ENCODE peak calls at places on chromosomes 12 and 14, in ten cellular contexts. One of them, this sample, is unnamed. For H3K27me3, the result is how much of the 10 kb centered on the place peaks cover.

GRCh38 chr12:119786539-119786938 is 90.6 kb downstream of the CIT start:
- DNase-seq in PC-3: no peak
- DNase-seq in breast epithelium: no peak
- DNase-seq in uterus: no peak
- DNase-seq in esophagus muscularis mucosa: no peak
- DNase-seq in naive thymus-derived CD4-positive, alpha-beta T cell: no peak
- DNase-seq in suprapubic skin: no peak
- DNase-seq in brain microvascular endothelial cell: no peak
- DNase-seq in adrenal gland: peak
- DNase-seq in neural progenitor cell: no peak
- DNase-seq in this sample: no peak

GRCh38 chr14:29820785-29821184 is 106.9 kb downstream of the PRKD1 start:
- DNase-seq in PC-3: no peak
- DNase-seq in breast epithelium: no peak
- DNase-seq in uterus: no peak
- DNase-seq in esophagus muscularis mucosa: no peak
- DNase-seq in naive thymus-derived CD4-positive, alpha-beta T cell: no peak
- DNase-seq in suprapubic skin: no peak
- DNase-seq in brain microvascular endothelial cell: no peak
- DNase-seq in adrenal gland: no peak
- DNase-seq in neural progenitor cell: no peak
- DNase-seq in this sample: no peak

GRCh38 chr12:21065845-21066244 is 65.1 kb upstream of the SLCO1B1 start:
- DNase-seq in PC-3: peak
- DNase-seq in breast epithelium: no peak
- DNase-seq in uterus: no peak
- DNase-seq in esophagus muscularis mucosa: no peak
- DNase-seq in naive thymus-derived CD4-positive, alpha-beta T cell: no peak
- DNase-seq in suprapubic skin: no peak
- DNase-seq in brain microvascular endothelial cell: peak
- DNase-seq in adrenal gland: no peak
- DNase-seq in neural progenitor cell: peak
- DNase-seq in this sample: no peak

GRCh38 chr14:73661872-73662271 is 17.1 kb downstream of the DNAL1 start:
- DNase-seq in PC-3: no peak
- DNase-seq in breast epithelium: no peak
- DNase-seq in uterus: no peak
- DNase-seq in esophagus muscularis mucosa: no peak
- DNase-seq in naive thymus-derived CD4-positive, alpha-beta T cell: no peak
- DNase-seq in suprapubic skin: no peak
- DNase-seq in brain microvascular endothelial cell: no peak
- DNase-seq in adrenal gland: no peak
- DNase-seq in neural progenitor cell: no peak
- DNase-seq in this sample: no peak

GRCh38 chr12:91432079-91432478 is 249.5 kb upstream of the DCN start:
- DNase-seq in PC-3: no peak
- DNase-seq in breast epithelium: no peak
- DNase-seq in uterus: no peak
- DNase-seq in esophagus muscularis mucosa: no peak
- DNase-seq in naive thymus-derived CD4-positive, alpha-beta T cell: no peak
- DNase-seq in suprapubic skin: no peak
- DNase-seq in brain microvascular endothelial cell: peak
- DNase-seq in adrenal gland: no peak
- DNase-seq in neural progenitor cell: peak
- DNase-seq in this sample: no peak

GRCh38 chr14:59126714-59127436 is 61.6 kb upstream of the DAAM1 start:
- DNase-seq in PC-3: peak
- DNase-seq in breast epithelium: peak
- DNase-seq in uterus: no peak
- DNase-seq in esophagus muscularis mucosa: no peak
- DNase-seq in naive thymus-derived CD4-positive, alpha-beta T cell: peak
- DNase-seq in suprapubic skin: no peak
- DNase-seq in brain microvascular endothelial cell: peak
- DNase-seq in adrenal gland: peak
- DNase-seq in neural progenitor cell: peak
- DNase-seq in this sample: peak

GRCh38 chr12:108649668-108650067 is 16.0 kb upstream of the SELPLG start:
- DNase-seq in PC-3: peak
- DNase-seq in breast epithelium: peak
- DNase-seq in uterus: no peak
- DNase-seq in esophagus muscularis mucosa: no peak
- DNase-seq in naive thymus-derived CD4-positive, alpha-beta T cell: no peak
- DNase-seq in suprapubic skin: no peak
- DNase-seq in brain microvascular endothelial cell: peak
- DNase-seq in adrenal gland: no peak
- DNase-seq in neural progenitor cell: no peak
- DNase-seq in this sample: no peak

GRCh38 chr12:1604464-1604863 is 10.1 kb upstream of the FBXL14 start:
- DNase-seq in PC-3: no peak
- DNase-seq in breast epithelium: no peak
- DNase-seq in uterus: no peak
- DNase-seq in esophagus muscularis mucosa: no peak
- DNase-seq in naive thymus-derived CD4-positive, alpha-beta T cell: no peak
- DNase-seq in suprapubic skin: no peak
- DNase-seq in brain microvascular endothelial cell: no peak
- DNase-seq in adrenal gland: no peak
- DNase-seq in neural progenitor cell: no peak
- DNase-seq in this sample: no peak

GRCh38 chr12:124188059-124188458 is 106.8 kb upstream of the RFLNA start:
- DNase-seq in PC-3: no peak
- DNase-seq in breast epithelium: no peak
- DNase-seq in uterus: no peak
- DNase-seq in esophagus muscularis mucosa: no peak
- DNase-seq in naive thymus-derived CD4-positive, alpha-beta T cell: no peak
- DNase-seq in suprapubic skin: no peak
- DNase-seq in brain microvascular endothelial cell: no peak
- DNase-seq in adrenal gland: no peak
- DNase-seq in neural progenitor cell: no peak
- DNase-seq in this sample: no peak

GRCh38 chr12:124183172-124183571 is 111.7 kb upstream of the RFLNA start:
- DNase-seq in PC-3: no peak
- DNase-seq in breast epithelium: no peak
- DNase-seq in uterus: no peak
- DNase-seq in esophagus muscularis mucosa: no peak
- DNase-seq in naive thymus-derived CD4-positive, alpha-beta T cell: no peak
- DNase-seq in suprapubic skin: no peak
- DNase-seq in brain microvascular endothelial cell: no peak
- DNase-seq in adrenal gland: no peak
- DNase-seq in neural progenitor cell: no peak
- DNase-seq in this sample: no peak

GRCh38 chr12:124188561-124189405 is 106.1 kb upstream of the RFLNA start:
- DNase-seq in PC-3: peak
- DNase-seq in breast epithelium: no peak
- DNase-seq in uterus: no peak
- DNase-seq in esophagus muscularis mucosa: no peak
- DNase-seq in naive thymus-derived CD4-positive, alpha-beta T cell: no peak
- DNase-seq in suprapubic skin: no peak
- DNase-seq in brain microvascular endothelial cell: no peak
- DNase-seq in adrenal gland: peak
- DNase-seq in neural progenitor cell: no peak
- DNase-seq in this sample: no peak

GRCh38 chr12:124185970-124186686 is 108.8 kb upstream of the RFLNA start:
- DNase-seq in PC-3: no peak
- DNase-seq in breast epithelium: no peak
- DNase-seq in uterus: no peak
- DNase-seq in esophagus muscularis mucosa: no peak
- DNase-seq in naive thymus-derived CD4-positive, alpha-beta T cell: no peak
- DNase-seq in suprapubic skin: no peak
- DNase-seq in brain microvascular endothelial cell: no peak
- DNase-seq in adrenal gland: no peak
- DNase-seq in neural progenitor cell: peak
- DNase-seq in this sample: no peak

DNA sequence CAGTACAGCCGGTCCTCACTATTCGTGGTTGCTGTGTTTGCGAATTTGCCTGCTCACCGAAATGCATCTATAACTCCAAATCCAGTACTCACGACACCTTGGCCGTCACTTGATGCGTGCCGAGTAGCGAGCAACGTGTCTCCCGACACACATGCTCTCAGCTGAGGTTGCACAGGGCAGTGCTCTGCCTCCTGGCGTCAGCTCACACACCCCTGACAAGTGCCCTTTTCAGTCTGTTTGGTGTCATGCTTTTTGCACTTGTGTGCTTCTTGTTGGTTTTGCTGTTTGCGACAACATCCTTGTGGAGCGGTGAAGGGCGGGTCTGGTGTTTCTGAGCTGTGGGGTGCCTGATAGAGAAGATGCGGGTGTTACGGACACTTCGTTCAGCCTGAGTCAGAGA is 110.4 kb upstream of the RFLNA start:
- DNase-seq in PC-3: no peak
- DNase-seq in breast epithelium: no peak
- DNase-seq in uterus: no peak
- DNase-seq in esophagus muscularis mucosa: no peak
- DNase-seq in naive thymus-derived CD4-positive, alpha-beta T cell: no peak
- DNase-seq in suprapubic skin: no peak
- DNase-seq in brain microvascular endothelial cell: no peak
- DNase-seq in adrenal gland: no peak
- DNase-seq in neural progenitor cell: no peak
- DNase-seq in this sample: no peak
- H3K4me3 ChIP-seq in PC-3: no peak
- H3K4me3 ChIP-seq in breast epithelium: no peak
- H3K4me3 ChIP-seq in uterus: no peak
- H3K4me3 ChIP-seq in esophagus muscularis mucosa: no peak
- H3K4me3 ChIP-seq in naive thymus-derived CD4-positive, alpha-beta T cell: no peak
- H3K4me3 ChIP-seq in suprapubic skin: no peak
- H3K4me3 ChIP-seq in brain microvascular endothelial cell: no peak
- H3K4me3 ChIP-seq in adrenal gland: no peak
- H3K4me3 ChIP-seq in neural progenitor cell: no peak
- H3K4me3 ChIP-seq in this sample: no peak

GRCh38 chr12:52789637-52790426 is 6.1 kb downstream of the KRT3 start:
- DNase-seq in PC-3: no peak
- DNase-seq in breast epithelium: no peak
- DNase-seq in uterus: no peak
- DNase-seq in esophagus muscularis mucosa: no peak
- DNase-seq in naive thymus-derived CD4-positive, alpha-beta T cell: no peak
- DNase-seq in suprapubic skin: no peak
- DNase-seq in brain microvascular endothelial cell: no peak
- DNase-seq in adrenal gland: peak
- DNase-seq in neural progenitor cell: no peak
- DNase-seq in this sample: no peak

GRCh38 chr12:52788876-52789636 is 6.9 kb downstream of the KRT3 start:
- DNase-seq in PC-3: no peak
- DNase-seq in breast epithelium: no peak
- DNase-seq in uterus: no peak
- DNase-seq in esophagus muscularis mucosa: no peak
- DNase-seq in naive thymus-derived CD4-positive, alpha-beta T cell: no peak
- DNase-seq in suprapubic skin: no peak
- DNase-seq in brain microvascular endothelial cell: no peak
- DNase-seq in adrenal gland: no peak
- DNase-seq in neural progenitor cell: no peak
- DNase-seq in this sample: no peak

GRCh38 chr12:52792185-52793029 is 3.5 kb downstream of the KRT3 start:
- DNase-seq in PC-3: no peak
- DNase-seq in breast epithelium: no peak
- DNase-seq in uterus: no peak
- DNase-seq in esophagus muscularis mucosa: no peak
- DNase-seq in naive thymus-derived CD4-positive, alpha-beta T cell: no peak
- DNase-seq in suprapubic skin: no peak
- DNase-seq in brain microvascular endothelial cell: no peak
- DNase-seq in adrenal gland: no peak
- DNase-seq in neural progenitor cell: no peak
- DNase-seq in this sample: no peak

GRCh38 chr12:52791271-52792184 is 4.4 kb downstream of the KRT3 start:
- DNase-seq in PC-3: no peak
- DNase-seq in breast epithelium: no peak
- DNase-seq in uterus: no peak
- DNase-seq in esophagus muscularis mucosa: no peak
- DNase-seq in naive thymus-derived CD4-positive, alpha-beta T cell: no peak
- DNase-seq in suprapubic skin: no peak
- DNase-seq in brain microvascular endothelial cell: no peak
- DNase-seq in adrenal gland: no peak
- DNase-seq in neural progenitor cell: no peak
- DNase-seq in this sample: no peak

GRCh38 chr12:52790427-52791270 is 5.3 kb downstream of the KRT3 start:
- DNase-seq in PC-3: no peak
- DNase-seq in breast epithelium: no peak
- DNase-seq in uterus: no peak
- DNase-seq in esophagus muscularis mucosa: no peak
- DNase-seq in naive thymus-derived CD4-positive, alpha-beta T cell: no peak
- DNase-seq in suprapubic skin: no peak
- DNase-seq in brain microvascular endothelial cell: no peak
- DNase-seq in adrenal gland: no peak
- DNase-seq in neural progenitor cell: no peak
- DNase-seq in this sample: no peak
- H3K27me3 ChIP-seq in PC-3: under half
- H3K27me3 ChIP-seq in breast epithelium: under half
- H3K27me3 ChIP-seq in uterus: under half
- H3K27me3 ChIP-seq in esophagus muscularis mucosa: under half
- H3K27me3 ChIP-seq in naive thymus-derived CD4-positive, alpha-beta T cell: under half
- H3K27me3 ChIP-seq in suprapubic skin: under half
- H3K27me3 ChIP-seq in brain microvascular endothelial cell: under half
- H3K27me3 ChIP-seq in adrenal gland: under half
- H3K27me3 ChIP-seq in neural progenitor cell: under half
- H3K27me3 ChIP-seq in this sample: under half

GRCh38 chr12:48292030-48292429 is 58.7 kb downstream of the ZNF641 start:
- DNase-seq in PC-3: no peak
- DNase-seq in breast epithelium: no peak
- DNase-seq in uterus: no peak
- DNase-seq in esophagus muscularis mucosa: no peak
- DNase-seq in naive thymus-derived CD4-positive, alpha-beta T cell: no peak
- DNase-seq in suprapubic skin: no peak
- DNase-seq in brain microvascular endothelial cell: no peak
- DNase-seq in adrenal gland: no peak
- DNase-seq in neural progenitor cell: no peak
- DNase-seq in this sample: no peak

GRCh38 chr12:48302161-48302896 is 48.4 kb downstream of the ZNF641 start:
- DNase-seq in PC-3: no peak
- DNase-seq in breast epithelium: no peak
- DNase-seq in uterus: no peak
- DNase-seq in esophagus muscularis mucosa: no peak
- DNase-seq in naive thymus-derived CD4-positive, alpha-beta T cell: no peak
- DNase-seq in suprapubic skin: no peak
- DNase-seq in brain microvascular endothelial cell: no peak
- DNase-seq in adrenal gland: no peak
- DNase-seq in neural progenitor cell: no peak
- DNase-seq in this sample: no peak

GRCh38 chr12:48300774-48301173 is 49.9 kb downstream of the ZNF641 start:
- DNase-seq in PC-3: no peak
- DNase-seq in breast epithelium: no peak
- DNase-seq in uterus: no peak
- DNase-seq in esophagus muscularis mucosa: no peak
- DNase-seq in naive thymus-derived CD4-positive, alpha-beta T cell: no peak
- DNase-seq in suprapubic skin: no peak
- DNase-seq in brain microvascular endothelial cell: no peak
- DNase-seq in adrenal gland: no peak
- DNase-seq in neural progenitor cell: no peak
- DNase-seq in this sample: no peak

GRCh38 chr12:48291511-48291910 is 59.2 kb downstream of the ZNF641 start:
- DNase-seq in PC-3: peak
- DNase-seq in breast epithelium: no peak
- DNase-seq in uterus: no peak
- DNase-seq in esophagus muscularis mucosa: no peak
- DNase-seq in naive thymus-derived CD4-positive, alpha-beta T cell: no peak
- DNase-seq in suprapubic skin: no peak
- DNase-seq in brain microvascular endothelial cell: no peak
- DNase-seq in adrenal gland: no peak
- DNase-seq in neural progenitor cell: no peak
- DNase-seq in this sample: no peak

GRCh38 chr12:48296586-48297396 is 53.9 kb downstream of the ZNF641 start:
- DNase-seq in PC-3: peak
- DNase-seq in breast epithelium: peak
- DNase-seq in uterus: peak
- DNase-seq in esophagus muscularis mucosa: peak
- DNase-seq in naive thymus-derived CD4-positive, alpha-beta T cell: peak
- DNase-seq in suprapubic skin: peak
- DNase-seq in brain microvascular endothelial cell: peak
- DNase-seq in adrenal gland: peak
- DNase-seq in neural progenitor cell: peak
- DNase-seq in this sample: peak
- H3K4me3 ChIP-seq in PC-3: peak
- H3K4me3 ChIP-seq in breast epithelium: peak
- H3K4me3 ChIP-seq in uterus: peak
- H3K4me3 ChIP-seq in esophagus muscularis mucosa: peak
- H3K4me3 ChIP-seq in naive thymus-derived CD4-positive, alpha-beta T cell: peak
- H3K4me3 ChIP-seq in suprapubic skin: peak
- H3K4me3 ChIP-seq in brain microvascular endothelial cell: peak
- H3K4me3 ChIP-seq in adrenal gland: peak
- H3K4me3 ChIP-seq in neural progenitor cell: peak
- H3K4me3 ChIP-seq in this sample: no peak

GRCh38 chr12:53793221-53793620 is 41.4 kb upstream of the CISTR start:
- DNase-seq in PC-3: no peak
- DNase-seq in breast epithelium: no peak
- DNase-seq in uterus: no peak
- DNase-seq in esophagus muscularis mucosa: no peak
- DNase-seq in naive thymus-derived CD4-positive, alpha-beta T cell: no peak
- DNase-seq in suprapubic skin: no peak
- DNase-seq in brain microvascular endothelial cell: no peak
- DNase-seq in adrenal gland: no peak
- DNase-seq in neural progenitor cell: no peak
- DNase-seq in this sample: no peak
- H3K27me3 ChIP-seq in PC-3: under half
- H3K27me3 ChIP-seq in breast epithelium: under half
- H3K27me3 ChIP-seq in uterus: under half
- H3K27me3 ChIP-seq in esophagus muscularis mucosa: under half
- H3K27me3 ChIP-seq in naive thymus-derived CD4-positive, alpha-beta T cell: under half
- H3K27me3 ChIP-seq in suprapubic skin: under half
- H3K27me3 ChIP-seq in brain microvascular endothelial cell: under half
- H3K27me3 ChIP-seq in adrenal gland: under half
- H3K27me3 ChIP-seq in neural progenitor cell: half or more
- H3K27me3 ChIP-seq in this sample: under half